ENCODE peak calls at places on chromosomes 3 and 15, in ten cellular contexts. U is upper lobe of right lung, F is cardiac fibroblast, K is lower leg skin, X is heart right ventricle, M is retinal pigment epithelial cell, T is sigmoid colon, A is GM12865, B is astrocyte of the spinal cord, Y is neural progenitor cell. G is an unnamed sample.

GRCh38 chr15:99590913-99591646 is 25.3 kb downstream of the MEF2A start:
- DNase-seq in Y (no peak), A (no peak), M (no peak), X (no peak), U (no peak), K (no peak), T (no peak), F (no peak), B (no peak), G (no peak)

GRCh38 chr3:129195731-129196256 is 12.1 kb upstream of the CNBP start:
- DNase-seq in Y (no peak), T (peak; percentile 88), F (peak; percentile 94), M (peak; percentile 52), A (no peak), U (no peak), K (no peak), B (peak; percentile 96), X (no peak), G (no peak)

GRCh38 chr3:53293867-53294266 is 38.0 kb upstream of the TKT start:
- DNase-seq in B (no peak), T (no peak), X (no peak), M (no peak), Y (no peak), F (no peak), U (no peak), K (no peak), A (no peak), G (no peak)

GRCh38 chr3:128726691-128727031 is 678 bp downstream of the RAB7A start:
- DNase-seq in Y (peak; percentile 48), X (peak; percentile 25), M (peak; percentile 51), K (peak; percentile 95), F (peak; percentile 65), B (peak; percentile 64), A (peak; percentile 28), U (peak; percentile 79), T (peak; percentile 81), G (no peak)

GRCh38 chr15:79004336-79004735 is 59.5 kb upstream of the CTSH start:
- DNase-seq in M (peak; percentile 35), T (no peak), K (no peak), F (peak; percentile 60), Y (no peak), U (no peak), X (no peak), B (peak; percentile 30), A (peak; percentile 88), G (peak; percentile 84)

GRCh38 chr3:194178693-194179092 is 42.7 kb downstream of the HES1 start:
- DNase-seq in A (no peak), Y (no peak), M (no peak), B (no peak), U (no peak), F (no peak), K (no peak), T (no peak), X (no peak), G (no peak)

GRCh38 chr3:114792159-114792918 is 354.7 kb downstream of the ZBTB20 start:
- DNase-seq in X (no peak), U (no peak), A (no peak), M (no peak), Y (no peak), K (no peak), B (no peak), F (no peak), T (no peak), G (no peak)

GRCh38 chr3:47299396-47300318 is 16.9 kb downstream of the KLHL18 start:
- DNase-seq in T (no peak), B (no peak), K (no peak), A (no peak), M (no peak), U (no peak), Y (no peak), F (no peak), X (no peak), G (no peak)

GRCh38 chr3:172836390-172836997 is 86.0 kb downstream of the ECT2 start:
- DNase-seq in Y (peak; percentile 70), K (no peak), M (no peak), U (no peak), A (peak; percentile 41), T (no peak), F (peak; percentile 78), B (peak; percentile 49), X (no peak), G (peak; percentile 24)

GRCh38 chr3:123668906-123669305 is 84.1 kb upstream of the HACD2 start:
- DNase-seq in M (no peak), T (no peak), X (no peak), A (no peak), F (no peak), K (no peak), U (no peak), B (no peak), Y (no peak), G (no peak)

GRCh38 chr15:55627730-55628368 is 39.7 kb upstream of the PYGO1 start:
- DNase-seq in B (peak; percentile 86), U (no peak), A (no peak), T (no peak), M (peak; percentile 100), K (peak; percentile 90), X (no peak), Y (no peak), F (peak; percentile 86), G (no peak)

GRCh38 chr3:51340989-51341636 is 44.0 kb upstream of the MANF start:
- DNase-seq in T (peak; percentile 64), U (no peak), M (no peak), X (peak; percentile 17), Y (peak; percentile 25), K (no peak), A (no peak), F (peak; percentile 35), B (no peak), G (no peak)

GRCh38 chr3:18438586-18438985 is 13.4 kb upstream of the SATB1 start:
- DNase-seq in Y (no peak), B (no peak), T (peak; percentile 53), F (no peak), X (no peak), A (no peak), K (no peak), M (no peak), U (peak; percentile 59), G (no peak)

GRCh38 chr3:51963951-51964451 is 3.3 kb downstream of the PCBP4 start:
- DNase-seq in M (no peak), B (no peak), A (no peak), Y (peak; percentile 92), T (no peak), F (no peak), X (no peak), K (no peak), U (no peak), G (no peak)

GRCh38 chr15:33008284-33009011 is 186.1 kb downstream of the FMN1 start:
- DNase-seq in T (peak; percentile 77), F (peak; percentile 86), Y (no peak), M (peak; percentile 97), K (no peak), B (peak; percentile 84), X (no peak), U (no peak), A (no peak), G (no peak)

GRCh38 chr3:178097576-178097975 is 438.7 kb upstream of the KCNMB2 start:
- DNase-seq in K (no peak), Y (no peak), M (no peak), A (no peak), F (peak; percentile 96), T (no peak), U (no peak), B (peak; percentile 47), X (no peak), G (no peak)

GRCh38 chr15:80182611-80183210 is 29.9 kb downstream of the FAH start:
- DNase-seq in F (peak; percentile 90), X (no peak), T (no peak), M (no peak), A (no peak), Y (no peak), K (peak; percentile 15), U (no peak), B (peak; percentile 73), G (no peak)

GRCh38 chr3:102235679-102236078 is 199.1 kb upstream of the ZPLD1 start:
- DNase-seq in Y (peak; percentile 57), B (peak; percentile 29), A (no peak), K (no peak), T (no peak), X (no peak), M (no peak), U (no peak), F (no peak), G (no peak)

GRCh38 chr3:94716326-94717018 is 653.6 kb downstream of the NSUN3 start:
- DNase-seq in T (no peak), F (no peak), M (no peak), U (no peak), X (no peak), Y (no peak), A (no peak), K (no peak), B (no peak), G (no peak)
- TF ChIP-seq CTCF in T (no peak), F (no peak), M (peak; percentile 45), U (peak; percentile 23), X (no peak), Y (peak; percentile 21), A (no peak), K (no peak), B (no peak), G (no peak)

GRCh38 chr3:116392291-116392690 is 53.0 kb downstream of the LSAMP start:
- DNase-seq in T (no peak), U (peak; percentile 42), A (no peak), K (no peak), M (no peak), B (no peak), X (peak; percentile 4), F (no peak), Y (no peak), G (no peak)
- TF ChIP-seq CTCF in T (no peak), U (no peak), A (no peak), K (no peak), M (no peak), B (no peak), X (no peak), F (no peak), Y (no peak), G (no peak)

DNA sequence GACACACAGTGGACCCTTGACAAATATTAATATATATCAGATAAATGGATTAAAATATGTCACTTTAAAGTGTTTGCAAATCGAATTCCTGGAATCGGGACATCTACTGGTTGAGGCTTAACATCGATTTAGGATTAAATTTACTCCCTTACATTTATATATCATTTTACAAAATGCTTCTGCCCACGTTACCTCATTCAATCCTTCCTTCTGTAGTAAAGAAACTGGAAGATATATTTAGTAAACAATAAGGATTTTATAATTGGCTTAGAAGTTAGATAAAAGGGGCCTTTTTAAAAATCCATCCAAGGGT is 1.3 kb downstream of the CLPX start:
- DNase-seq in F (no peak), K (no peak), X (no peak), U (no peak), A (no peak), T (no peak), M (no peak), B (no peak), Y (no peak), G (no peak)
- TF ChIP-seq CTCF in F (no peak), K (no peak), X (no peak), U (no peak), A (no peak), T (no peak), M (no peak), B (no peak), Y (peak; percentile 21), G (no peak)

DNA sequence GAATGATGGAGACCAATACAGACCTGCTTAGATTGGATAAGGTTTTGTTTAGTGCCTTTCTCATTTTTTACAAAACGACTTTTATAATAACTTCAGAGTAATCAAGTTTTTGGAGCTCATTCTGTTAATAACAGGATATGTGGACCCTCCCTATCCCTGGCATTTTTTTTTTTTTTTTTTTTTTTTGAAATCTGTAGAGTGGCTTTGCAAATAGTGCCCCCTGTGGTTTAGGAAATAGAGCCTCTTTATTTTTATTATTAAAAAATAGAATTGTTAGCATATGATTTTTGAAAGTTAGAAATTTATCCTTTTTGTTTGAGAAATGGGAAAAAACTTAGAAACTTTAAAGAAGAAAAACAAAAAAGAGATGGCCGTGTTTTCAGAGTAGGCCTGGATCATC is 11.4 kb downstream of the SKIL start:
- DNase-seq in A (no peak), T (no peak), K (no peak), X (no peak), B (no peak), U (no peak), Y (no peak), M (no peak), F (peak; percentile 25), G (no peak)
- TF ChIP-seq CTCF in A (no peak), T (no peak), K (no peak), X (no peak), B (peak; percentile 25), U (peak; percentile 40), Y (peak; percentile 13), M (peak; percentile 32), F (peak; percentile 36), G (no peak)